ENCODE peak calls at places on chromosomes 13 and 19, in four cellular contexts. D, V, T and K are unnamed samples.

GRCh38 chr19:16655727-16656126 is 4.2 kb downstream of the SMIM7 start:
- DNase-seq in D (no peak), V (no peak), T (no peak), K (no peak)

GRCh38 chr13:33612641-33613638 is 205.0 kb upstream of the RFC3 start:
- DNase-seq in D (no peak), V (no peak), T (no peak), K (no peak)

GRCh38 chr13:99287544-99287943 is 19.7 kb downstream of the GPR183 start:
- DNase-seq in D (no peak), V (no peak), T (no peak), K (peak; percentile 63)

GRCh38 chr19:14475251-14476073 is at the start of gene PTGER1:
- DNase-seq in D (no peak), V (no peak), T (no peak), K (no peak)

GRCh38 chr19:7292352-7292949 is 1.8 kb downstream of the INSR start:
- DNase-seq in D (no peak), V (no peak), T (no peak), K (no peak)

GRCh38 chr19:51688665-51689571 is 4.2 kb upstream of the SPACA6 start:
- DNase-seq in D (no peak), V (peak; percentile 50), T (no peak), K (peak; percentile 85)

GRCh38 chr19:38384209-38385027 is 3.4 kb downstream of the GGN start:
- DNase-seq in D (no peak), V (no peak), T (no peak), K (no peak)

GRCh38 chr19:51091895-51092873 is 9.5 kb upstream of the KLK14 start:
- DNase-seq in D (no peak), V (no peak), T (no peak), K (no peak)

GRCh38 chr19:18672606-18673337 is 10.7 kb upstream of the CRTC1 start:
- DNase-seq in D (no peak), V (no peak), T (no peak), K (peak; percentile 69)

GRCh38 chr13:88196106-88196505 is 524.9 kb downstream of the SLITRK5 start:
- DNase-seq in D (no peak), V (no peak), T (no peak), K (no peak)

GRCh38 chr19:47608908-47609879 is at the start of gene BICRA:
- DNase-seq in D (peak; percentile 78), V (peak; percentile 79), T (peak; percentile 81), K (peak; percentile 54)

GRCh38 chr19:10290876-10291553 is 1.3 kb downstream of the ICAM5 start:
- DNase-seq in D (peak; percentile 23), V (peak; percentile 35), T (no peak), K (no peak)